ENCODE peak calls at places on chromosomes 7 and 10, in four cellular contexts. V is mesendoderm, M is trophoblast cell, G is H1. J is an unnamed sample. For H3K79me2 and H3K4me1, the result is how much of the 10 kb centered on the place peaks cover.

GRCh38 chr7:108335264-108335918 is 120.8 kb downstream of the NRCAM start:
- DNase-seq in G (no peak), V (no peak), M (peak), J (no peak)

GRCh38 chr10:86168256-86168655 is 198.3 kb downstream of the GRID1 start:
- DNase-seq in M (no peak), V (no peak), G (no peak), J (no peak)

GRCh38 chr10:124458874-124459273 is 2.7 kb upstream of the LHPP start:
- DNase-seq in M (no peak), G (no peak), V (peak), J (peak)

GRCh38 chr7:36742911-36743775 is 18.8 kb upstream of the AOAH start:
- DNase-seq in V (no peak), M (peak), G (no peak), J (no peak)

GRCh38 chr10:26706936-26707335 is 9.4 kb downstream of the PDSS1 start:
- DNase-seq in M (no peak), G (no peak), V (no peak), J (no peak)

GRCh38 chr7:45015313-45015712 is 15.3 kb downstream of the CCM2 start:
- DNase-seq in G (no peak), V (no peak), M (no peak), J (no peak)

GRCh38 chr10:61993676-61994401 is 92.3 kb downstream of the ARID5B start:
- DNase-seq in M (peak), V (no peak), G (no peak), J (no peak)

GRCh38 chr7:3544202-3544601 is 243.2 kb downstream of the SDK1 start:
- DNase-seq in V (peak), M (no peak), G (peak), J (peak)

GRCh38 chr7:714251-714671 is 12.2 kb upstream of the DNAAF5 start:
- DNase-seq in G (no peak), M (no peak), V (no peak), J (no peak)

GRCh38 chr7:27164381-27165088 is 802 bp downstream of the HOXA9 start:
- DNase-seq in M (peak), G (no peak), V (peak), J (peak)

GRCh38 chr10:58820386-58820785 is 307.7 kb downstream of the BICC1 start:
- DNase-seq in V (no peak), G (no peak), M (no peak), J (no peak)

GRCh38 chr10:47350671-47351640 is 2.8 kb downstream of the RBP3 start:
- DNase-seq in V (no peak), M (no peak), G (no peak), J (no peak)

GRCh38 chr7:28469562-28469961 is 57.2 kb downstream of the CREB5 start:
- DNase-seq in M (no peak), V (no peak), G (no peak), J (no peak)

GRCh38 chr7:111744501-111745155 is 182.3 kb upstream of the IMMP2L start:
- DNase-seq in M (no peak), V (no peak), G (no peak), J (no peak)

GRCh38 chr7:44157116-44158059 is 16.3 kb upstream of the MYL7 start:
- DNase-seq in G (no peak), V (peak), M (no peak), J (peak)

GRCh38 chr10:2926918-2927660 is 140.3 kb upstream of the PFKP start:
- DNase-seq in G (no peak), M (no peak), V (no peak), J (no peak)

GRCh38 chr7:131890191-131890590 is 333.8 kb upstream of the PODXL start:
- DNase-seq in V (no peak), M (no peak), G (no peak), J (no peak)

GRCh38 chr10:78341953-78342614 is 308.4 kb downstream of the RPS24 start:
- DNase-seq in M (no peak), V (no peak), G (peak), J (peak)

GRCh38 chr10:110993024-110993693 is 73.8 kb downstream of the SHOC2 start:
- DNase-seq in M (no peak), V (no peak), G (no peak), J (no peak)

GRCh38 chr7:5420841-5421625 is 2.6 kb downstream of the TNRC18 start:
- DNase-seq in G (peak), V (no peak), M (peak), J (no peak)

GRCh38 chr7:5685192-5685591 is 96.3 kb downstream of the RNF216 start:
- DNase-seq in M (no peak), G (no peak), V (no peak), J (no peak)

GRCh38 chr10:44977287-44978212 is 1.1 kb downstream of the DEPP1 start:
- DNase-seq in V (no peak), M (no peak), G (no peak), J (no peak)

GRCh38 chr7:98795741-98796493 is 73.9 kb downstream of the TMEM130 start:
- DNase-seq in M (no peak), V (no peak), G (no peak), J (no peak)

GRCh38 chr7:5396542-5396941 is 27.1 kb downstream of the TNRC18 start:
- DNase-seq in G (no peak), M (peak), V (no peak), J (no peak)

GRCh38 chr7:2276107-2276506 is 34.1 kb downstream of the NUDT1 start:
- DNase-seq in V (no peak), M (no peak), G (no peak), J (no peak)

GRCh38 chr7:96269246-96269994 is 52.5 kb downstream of the SLC25A13 start:
- DNase-seq in M (no peak), V (no peak), G (no peak), J (no peak)
- H3K79me2 ChIP-seq in M (under half), V (under half), G (under half), J (under half)

DNA sequence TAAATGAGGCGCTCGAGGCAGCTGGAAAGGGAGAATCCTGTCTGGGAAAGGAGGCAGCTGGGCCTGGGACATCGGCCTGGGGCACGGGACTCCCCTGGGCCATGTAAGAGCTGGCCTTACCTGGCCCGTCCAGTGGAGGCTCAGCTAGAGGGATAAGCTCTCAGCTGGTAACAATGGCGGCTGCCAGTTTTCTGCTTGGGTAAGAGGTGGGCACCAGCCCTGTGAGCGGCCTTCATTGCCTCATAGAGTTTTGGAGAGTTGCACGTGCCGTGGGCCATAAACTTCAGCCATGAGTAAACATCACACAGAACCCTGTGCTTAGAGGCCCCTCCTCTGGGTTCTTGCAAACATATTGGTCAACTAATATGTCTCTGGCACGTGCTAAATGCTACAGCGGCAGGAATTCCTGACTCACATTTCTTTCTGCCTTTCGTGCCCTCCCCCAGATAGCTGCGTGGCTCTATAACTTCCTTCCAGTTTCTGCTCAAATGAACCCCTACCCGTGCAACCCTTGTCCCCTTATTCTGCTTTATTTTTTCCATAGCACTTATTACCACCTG is 103.9 kb upstream of the LEP start:
- DNase-seq in M (peak), G (no peak), V (no peak), J (no peak)
- H2BK120ac ChIP-seq in M (no peak), G (no peak), V (no peak), J (no peak)

DNA sequence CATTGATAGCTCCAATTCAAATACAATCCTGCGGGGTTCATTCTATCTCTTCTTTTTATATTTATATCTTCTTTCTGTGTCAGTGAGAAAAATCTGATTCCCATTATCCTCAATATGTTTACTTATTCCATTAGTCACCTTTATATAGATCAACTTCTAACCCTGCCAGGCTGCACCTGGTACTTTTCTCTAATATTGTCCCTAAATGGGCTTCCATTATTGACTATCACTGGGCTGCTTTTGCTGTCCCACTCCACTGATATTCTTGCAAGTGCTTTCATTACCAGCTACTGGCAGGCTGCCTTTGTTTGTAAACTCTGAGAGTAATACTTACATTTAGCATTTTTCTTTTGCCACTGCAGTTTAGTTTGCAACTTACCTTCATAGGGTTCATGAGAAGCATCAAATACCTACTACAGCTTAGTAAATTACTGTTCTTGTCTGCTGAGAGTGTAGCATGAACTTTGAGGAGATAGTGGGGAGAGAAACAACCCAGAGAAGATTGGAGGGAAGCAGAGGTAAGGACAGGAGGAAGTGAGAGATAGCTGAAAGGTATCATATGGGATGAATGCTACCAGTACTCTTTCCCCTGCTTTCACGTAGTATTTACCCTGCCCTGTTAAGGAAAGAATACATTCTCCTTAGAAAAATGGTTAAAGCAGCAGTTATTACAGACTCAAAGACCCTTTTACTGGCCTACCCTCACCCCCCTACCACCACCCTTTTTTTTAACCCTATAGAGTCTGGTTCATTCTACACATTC is 119.1 kb downstream of the PHTF2 start:
- DNase-seq in V (no peak), G (no peak), M (no peak), J (no peak)
- H3K4me1 ChIP-seq in V (under half), G (under half), M (under half), J (under half)

DNA sequence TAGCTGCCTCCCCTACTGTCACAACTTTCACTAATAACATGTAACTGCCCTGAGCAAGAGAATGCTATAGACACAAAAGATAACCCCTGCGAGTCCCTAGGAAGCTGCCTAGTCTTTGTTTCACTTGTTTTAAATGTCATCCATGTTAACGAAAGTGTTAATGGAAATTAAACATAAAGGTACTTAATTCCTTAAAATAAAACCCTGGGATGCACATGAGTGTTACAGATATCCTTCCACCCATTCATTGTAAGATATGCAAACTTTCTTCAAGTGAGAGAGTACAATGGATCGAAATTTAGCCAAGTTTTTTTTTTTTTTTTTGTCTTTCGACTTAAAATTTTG is 1.4 kb downstream of the CDK14 start:
- DNase-seq in G (no peak), M (no peak), V (no peak), J (no peak)
- H3K79me2 ChIP-seq in G (under half), M (under half), V (under half), J (under half)

DNA sequence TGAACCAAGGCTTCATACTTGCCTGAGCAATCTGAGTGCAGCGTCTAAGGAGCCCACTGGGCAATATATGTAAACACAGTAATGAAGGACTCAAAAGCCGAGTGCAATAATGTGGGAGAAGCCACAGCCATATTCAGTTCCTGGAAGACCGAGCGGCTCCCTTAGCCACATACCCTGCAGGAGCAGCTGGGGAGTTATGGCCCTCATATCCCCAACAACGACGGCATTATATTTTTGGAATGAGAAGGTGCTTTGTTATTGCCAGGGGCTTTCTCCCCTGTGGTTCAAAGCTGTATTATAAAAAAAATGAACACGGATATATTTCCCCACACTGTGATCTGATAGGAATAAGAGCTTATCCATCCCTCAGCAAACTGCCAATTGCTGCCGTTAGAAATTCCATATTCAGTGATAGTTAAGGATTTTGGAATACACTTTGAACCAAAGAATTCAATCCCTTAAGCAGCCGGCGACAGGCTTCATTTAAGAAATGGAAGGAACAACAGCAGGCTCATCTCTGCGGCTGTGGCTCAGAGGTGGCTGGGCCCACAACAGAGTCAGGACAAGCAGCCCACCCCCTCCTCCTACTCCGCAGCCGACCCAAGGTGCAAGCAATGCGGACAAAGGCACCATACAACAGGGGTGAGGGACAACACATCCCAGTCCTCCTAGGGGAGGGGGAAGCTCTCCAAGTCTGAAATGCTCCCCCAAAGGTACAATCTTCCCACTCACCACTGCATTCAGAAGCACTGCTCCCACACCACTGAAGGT is 77.2 kb downstream of the TNS3 start:
- DNase-seq in V (no peak), M (no peak), G (no peak), J (no peak)
- H2BK120ac ChIP-seq in V (no peak), M (no peak), G (no peak), J (no peak)

GRCh38 chr10:132405463-132405991 is 8.5 kb downstream of the PWWP2B start:
- DNase-seq in M (peak), V (no peak), G (no peak), J (peak)

GRCh38 chr10:132404169-132404880 is 7.3 kb downstream of the PWWP2B start:
- DNase-seq in M (peak), V (no peak), G (no peak), J (no peak)

GRCh38 chr10:132406181-132406580 is 9.2 kb downstream of the PWWP2B start:
- DNase-seq in M (peak), V (no peak), G (no peak), J (no peak)

GRCh38 chr10:132403511-132404168 is 6.6 kb downstream of the PWWP2B start:
- DNase-seq in V (no peak), G (no peak), M (peak), J (no peak)

DNA sequence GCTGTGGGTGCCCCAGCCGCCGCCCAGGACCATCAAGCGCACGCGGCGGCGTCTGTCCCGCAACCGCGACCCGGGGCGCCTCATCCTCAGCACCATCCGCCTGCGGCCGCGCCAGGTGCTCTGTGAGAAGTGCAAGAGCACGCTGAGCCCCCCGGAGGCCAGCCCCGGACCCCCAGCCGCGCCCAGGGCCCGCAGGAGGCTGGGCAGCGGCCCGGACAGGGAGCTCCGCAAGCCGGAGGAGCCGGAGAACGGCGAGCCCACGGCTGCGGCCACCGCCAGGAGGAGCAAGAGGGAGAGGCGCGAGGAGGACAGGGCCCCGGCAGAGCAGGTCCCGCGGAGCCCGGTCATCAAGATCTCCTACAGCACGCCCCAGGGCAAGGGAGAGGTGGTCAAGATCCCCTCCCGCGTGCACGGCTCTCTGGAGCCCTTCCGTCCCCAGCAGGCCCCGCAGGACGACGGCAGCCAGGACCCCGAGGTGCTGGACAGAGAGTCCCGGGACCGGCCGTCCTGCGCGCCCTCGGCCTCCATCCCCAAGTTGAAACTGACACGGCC is 8.0 kb downstream of the PWWP2B start:
- DNase-seq in M (peak), G (peak), V (peak), J (peak)
- H3K4me1 ChIP-seq in M (half or more), G (under half), V (under half), J (under half)

GRCh38 chr10:5970527-5970926 is 6.8 kb downstream of the IL15RA start:
- DNase-seq in G (no peak), V (no peak), M (no peak), J (no peak)

GRCh38 chr10:5971315-5971832 is 6.0 kb downstream of the IL15RA start:
- DNase-seq in V (no peak), G (peak), M (peak), J (no peak)

GRCh38 chr10:5970066-5970465 is 7.3 kb downstream of the IL15RA start:
- DNase-seq in G (no peak), M (no peak), V (no peak), J (no peak)

GRCh38 chr10:5968037-5968680 is 9.2 kb downstream of the IL15RA start:
- DNase-seq in M (no peak), V (peak), G (no peak), J (no peak)

DNA sequence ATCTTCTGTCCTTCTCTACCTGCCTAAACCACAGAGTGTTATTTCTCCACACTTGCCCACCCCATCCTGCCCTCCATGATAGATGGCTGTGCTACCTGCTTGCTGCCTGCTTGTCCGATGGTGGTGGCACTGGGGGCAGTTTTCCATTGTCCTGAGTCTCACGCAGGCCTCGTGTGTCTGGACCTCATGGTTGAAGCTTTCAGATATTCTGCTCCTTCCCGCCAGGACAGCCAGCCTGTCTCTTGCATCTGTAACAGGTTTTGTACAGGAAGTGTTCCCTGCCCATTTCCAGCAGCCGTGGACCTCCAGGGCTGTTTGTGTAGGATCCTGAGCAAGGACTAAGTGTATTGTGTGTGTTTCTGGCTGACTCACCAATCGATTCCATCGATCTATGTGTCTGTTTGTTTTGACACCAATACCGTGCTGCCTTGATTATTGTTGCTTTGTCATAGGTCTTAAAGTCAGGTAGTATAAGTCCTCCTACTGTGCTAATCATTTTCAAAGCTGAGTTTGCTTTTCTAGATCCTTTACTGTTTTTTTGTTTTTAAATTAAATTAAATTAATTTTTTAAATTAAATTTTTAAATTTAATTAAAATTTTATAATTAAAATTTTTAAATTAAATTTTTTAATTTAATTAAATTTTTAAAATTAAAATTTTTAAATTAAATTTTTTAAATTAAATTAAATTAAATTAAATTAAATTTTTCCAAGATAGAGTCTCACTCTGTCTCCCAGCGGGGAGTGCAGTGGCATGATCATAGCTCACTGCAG is 8.5 kb downstream of the IL15RA start:
- DNase-seq in G (peak), V (no peak), M (no peak), J (no peak)
- H3K79me2 ChIP-seq in G (under half), V (under half), M (under half), J (under half)

GRCh38 chr7:46547044-46547443 is 626.0 kb upstream of the IGFBP3 start:
- DNase-seq in V (no peak), G (no peak), M (no peak), J (no peak)

GRCh38 chr7:46544396-46545008 is 623.4 kb upstream of the IGFBP3 start:
- DNase-seq in M (peak), G (no peak), V (peak), J (no peak)

GRCh38 chr7:46539892-46540483 is 618.9 kb upstream of the IGFBP3 start:
- DNase-seq in G (peak), V (peak), M (no peak), J (peak)

GRCh38 chr7:46545790-46546189 is 624.7 kb upstream of the IGFBP3 start:
- DNase-seq in V (peak), M (peak), G (no peak), J (no peak)

GRCh38 chr7:46542076-46542475 is 621.0 kb upstream of the IGFBP3 start:
- DNase-seq in G (no peak), V (peak), M (no peak), J (no peak)
- H2BK120ac ChIP-seq in G (no peak), V (no peak), M (no peak), J (no peak)

DNA sequence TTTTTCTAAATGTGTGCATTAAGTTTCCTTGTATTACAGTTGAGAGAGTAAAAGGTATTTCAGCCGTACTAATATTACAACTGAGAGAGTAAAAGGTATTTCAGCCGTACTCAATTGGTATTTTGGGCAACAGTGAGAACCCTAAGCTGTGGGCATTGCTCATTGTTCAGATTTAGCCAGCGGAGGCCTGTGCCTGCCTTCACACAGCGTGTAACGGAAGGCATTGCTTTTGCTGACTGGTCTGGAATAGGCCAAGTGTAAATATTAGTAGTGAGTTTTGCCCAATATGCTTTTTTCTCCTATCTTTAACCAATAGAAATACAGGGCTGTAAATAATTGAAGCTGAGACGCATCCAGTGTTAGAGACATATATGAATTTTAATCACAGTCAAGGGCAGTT is 130.5 kb downstream of the CELF2 start:
- DNase-seq in G (no peak), V (no peak), M (no peak), J (no peak)
- H3K4me1 ChIP-seq in G (under half), V (under half), M (under half), J (under half)